ENCODE peak calls at places on chromosomes 16 and 17, in five cellular contexts. N, B, H, M and F are unnamed samples.

GRCh38 chr16:48904333-48904732 is 294.4 kb upstream of the N4BP1 start:
- DNase-seq in M (no peak), H (no peak), N (no peak), B (no peak), F (no peak)

GRCh38 chr17:44541884-44542581 is 15.3 kb upstream of the FZD2 start:
- DNase-seq in N (no peak), M (no peak), B (no peak), H (no peak), F (no peak)

GRCh38 chr17:29138184-29138955 is 41.8 kb downstream of the MYO18A start:
- DNase-seq in H (no peak), N (no peak), B (no peak), M (peak; percentile 68), F (peak; percentile 46)

GRCh38 chr17:4057731-4058130 is 85.1 kb downstream of the ZZEF1 start:
- DNase-seq in M (no peak), N (no peak), B (no peak), H (no peak), F (no peak)

GRCh38 chr17:39935896-39936295 is 8.4 kb downstream of the LRRC3C start:
- DNase-seq in H (no peak), B (no peak), M (peak; percentile 55), N (no peak), F (peak; percentile 47)

GRCh38 chr17:74758846-74759163 is 10.4 kb downstream of the NHERF1 start:
- DNase-seq in B (no peak), M (peak; percentile 27), H (no peak), N (no peak), F (peak; percentile 55)

GRCh38 chr17:26963163-26963503 is 330.8 kb upstream of the WSB1 start:
- DNase-seq in B (no peak), H (no peak), N (no peak), M (no peak), F (no peak)

GRCh38 chr17:14361945-14362508 is 61.1 kb downstream of the HS3ST3B1 start:
- DNase-seq in H (no peak), B (no peak), N (no peak), M (no peak), F (no peak)

GRCh38 chr16:22314661-22315626 is 17.7 kb downstream of the POLR3E start:
- DNase-seq in B (no peak), H (no peak), M (no peak), N (no peak), F (peak; percentile 90)

GRCh38 chr16:9447195-9447551 is 355.7 kb downstream of the HAPSTR1 start:
- DNase-seq in B (no peak), H (no peak), N (no peak), M (no peak), F (no peak)

GRCh38 chr16:27471661-27472060 is 69.7 kb downstream of the IL21R start:
- DNase-seq in N (no peak), B (no peak), M (no peak), H (no peak), F (no peak)
- H3K36me3 ChIP-seq in N (peaks cover 100% of the 10 kb centered on the region), B (no peaks in the 10 kb centered on the region), M (peaks cover 87% of the 10 kb centered on the region), H (peaks cover 66% of the 10 kb centered on the region), F (peaks cover 33% of the 10 kb centered on the region)

GRCh38 chr16:2879854-2880508 is 3.0 kb upstream of the FLYWCH2 start:
- DNase-seq in B (no peak), M (no peak), H (no peak), N (no peak), F (no peak)

GRCh38 chr16:2884041-2884451 is 1.0 kb downstream of the FLYWCH2 start:
- DNase-seq in N (no peak), B (no peak), H (no peak), M (no peak), F (no peak)

GRCh38 chr16:2882460-2883026 is 472 bp upstream of the FLYWCH2 start:
- DNase-seq in B (peak; percentile 99), N (peak; percentile 98), M (peak; percentile 98), H (peak; percentile 99), F (peak; percentile 97)

GRCh38 chr16:2883027-2883846 is at the start of gene FLYWCH2:
- DNase-seq in B (peak; percentile 97), N (peak; percentile 99), H (peak; percentile 96), M (peak; percentile 93), F (peak; percentile 84)
- TF ChIP-seq CTCF in B (peak; percentile 43), N (peak; percentile 62), H (no peak), M (no peak), F (no peak)

GRCh38 chr17:733743-734142 is 1.3 kb downstream of the TLCD3A start:
- DNase-seq in B (no peak), H (no peak), M (no peak), N (no peak), F (no peak)
- H3K4me3 ChIP-seq in B (no peak overlapping the region), H (peak overlapping the region; percentile 63), M (peak overlapping the region; percentile 55), N (no peak overlapping the region), F (peak overlapping the region; percentile 72)

GRCh38 chr17:63834431-63835166 is 7.1 kb upstream of the FTSJ3 start:
- DNase-seq in M (peak; percentile 85), B (no peak), H (peak; percentile 72), N (peak; percentile 33), F (peak; percentile 74)

GRCh38 chr17:63832455-63832854 is 5.0 kb upstream of the FTSJ3 start:
- DNase-seq in H (no peak), B (no peak), N (no peak), M (no peak), F (no peak)

GRCh38 chr17:63832014-63832413 is 4.6 kb upstream of the FTSJ3 start:
- DNase-seq in H (no peak), N (no peak), M (no peak), B (no peak), F (no peak)

GRCh38 chr17:63833741-63834373 is 6.4 kb upstream of the FTSJ3 start:
- DNase-seq in B (no peak), H (no peak), N (no peak), M (no peak), F (no peak)

GRCh38 chr17:63833026-63833740 is 5.7 kb upstream of the FTSJ3 start:
- DNase-seq in B (no peak), H (no peak), M (no peak), N (no peak), F (no peak)
- H3K36me3 ChIP-seq in B (no peaks in the 10 kb centered on the region), H (peaks cover 72% of the 10 kb centered on the region), M (peaks cover 71% of the 10 kb centered on the region), N (peaks cover 85% of the 10 kb centered on the region), F (peaks cover 50% of the 10 kb centered on the region)

GRCh38 chr17:55825213-55825612 is 74.4 kb downstream of the PCTP start:
- DNase-seq in H (no peak), M (no peak), N (no peak), B (no peak), F (peak; percentile 27)
- TF ChIP-seq CTCF in H (no peak), M (peak; percentile 17), N (no peak), B (no peak), F (peak; percentile 24)

DNA sequence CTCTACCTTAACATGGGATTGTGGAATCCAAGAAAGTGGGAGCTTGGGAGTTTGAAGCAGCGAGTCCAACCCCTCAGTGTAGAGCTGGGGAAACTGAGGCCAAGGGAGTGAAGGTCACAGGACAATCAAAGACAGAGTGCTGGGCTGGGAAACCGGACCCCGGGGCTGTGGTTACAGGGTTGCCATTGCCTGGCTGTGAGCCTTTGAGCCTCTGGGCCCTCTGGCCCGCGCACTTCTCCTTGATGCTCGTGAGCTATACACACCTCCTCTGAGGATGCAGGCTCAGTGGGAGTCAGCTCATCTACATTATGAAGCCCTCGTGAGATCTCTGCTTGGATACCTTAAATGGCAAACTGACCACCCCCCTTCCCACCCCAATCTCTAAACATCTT is 2.1 kb downstream of the ABCC3 start:
- DNase-seq in B (no peak), N (no peak), M (no peak), H (no peak), F (no peak)
- H3K4me3 ChIP-seq in B (no peak overlapping the region), N (no peak overlapping the region), M (no peak overlapping the region), H (no peak overlapping the region), F (no peak overlapping the region)